ENCODE peak calls at places on chromosomes 11 and 22, in five cellular contexts. T is tibial nerve, Y is adrenal gland, X is body of pancreas, Q is HepG2. K is an unnamed sample.

GRCh38 chr11:43921561-43922294 is 20.7 kb upstream of the C11orf96 start:
- DNase-seq in T (no peak), Y (no peak), X (no peak), Q (no peak), K (no peak)

GRCh38 chr22:45817705-45818104 is 146.1 kb downstream of the ATXN10 start:
- DNase-seq in T (no peak), Y (no peak), X (no peak), Q (no peak), K (no peak)

GRCh38 chr11:58358969-58359368 is at the start of gene OR5B17:
- DNase-seq in T (no peak), Y (no peak), X (no peak), Q (no peak), K (no peak)

GRCh38 chr11:119533462-119533861 is 110.5 kb upstream of the THY1 start:
- DNase-seq in T (no peak), Y (no peak), X (no peak), Q (no peak), K (no peak)

GRCh38 chr11:115548878-115549528 is 44.8 kb upstream of the CADM1 start:
- DNase-seq in T (no peak), Y (no peak), X (peak; percentile 47), Q (peak; percentile 95), K (no peak)

GRCh38 chr11:28083118-28083517 is 24.8 kb downstream of the KIF18A start:
- DNase-seq in T (no peak), Y (no peak), X (no peak), Q (no peak), K (no peak)

GRCh38 chr11:65498977-65499712 is at the start of gene MALAT1:
- DNase-seq in T (peak; percentile 91), Y (peak; percentile 92), X (peak; percentile 94), Q (peak; percentile 88), K (peak; percentile 96)

GRCh38 chr11:848988-849824 is 6.6 kb downstream of the TSPAN4 start:
- DNase-seq in T (no peak), Y (no peak), X (no peak), Q (no peak), K (no peak)

GRCh38 chr22:39952347-39952746 is 7.8 kb upstream of the TMA7B start:
- DNase-seq in T (no peak), Y (no peak), X (no peak), Q (no peak), K (no peak)

GRCh38 chr11:70490208-70490607 is 91.9 kb downstream of the CTTN start:
- DNase-seq in T (no peak), Y (no peak), X (no peak), Q (no peak), K (no peak)

GRCh38 chr11:106271126-106271525 is 193.7 kb downstream of the AASDHPPT start:
- DNase-seq in T (no peak), Y (no peak), X (no peak), Q (no peak), K (no peak)

GRCh38 chr11:94219771-94220170 is 84.6 kb upstream of the IZUMO1R start:
- DNase-seq in T (no peak), Y (no peak), X (no peak), Q (no peak), K (no peak)

GRCh38 chr11:77111277-77111676 is 8.6 kb downstream of the OMP start:
- DNase-seq in T (no peak), Y (no peak), X (no peak), Q (no peak), K (no peak)

GRCh38 chr11:62710001-62710345 is 2.5 kb downstream of the GNG3 start:
- DNase-seq in T (no peak), Y (peak; percentile 31), X (no peak), Q (no peak), K (no peak)

GRCh38 chr11:106077609-106078517 is at the start of gene AASDHPPT:
- DNase-seq in T (peak; percentile 16), Y (peak; percentile 48), X (peak; percentile 58), Q (peak; percentile 46), K (peak; percentile 33)

GRCh38 chr11:65786786-65787636 is at the start of gene OVOL1:
- DNase-seq in T (no peak), Y (no peak), X (peak; percentile 94), Q (no peak), K (no peak)

GRCh38 chr11:250740-251299 is 14.0 kb downstream of the PSMD13 start:
- DNase-seq in T (peak; percentile 52), Y (peak; percentile 32), X (peak; percentile 69), Q (no peak), K (peak; percentile 56)

GRCh38 chr11:115345840-115346239 is 158.4 kb downstream of the CADM1 start:
- DNase-seq in T (no peak), Y (no peak), X (no peak), Q (no peak), K (no peak)

GRCh38 chr22:50530280-50530856 is 556 bp upstream of the TYMP start:
- DNase-seq in T (peak; percentile 55), Y (peak; percentile 79), X (peak; percentile 67), Q (peak; percentile 74), K (no peak)
- TF ChIP-seq POLR2A in T (peak; percentile 5), Y (peak; percentile 17), X (no peak), Q (peak; percentile 36), K (no peak)

GRCh38 chr11:37946155-37946766 is 1348.2 kb upstream of the RAG2 start:
- DNase-seq in T (no peak), Y (peak; percentile 19), X (peak; percentile 54), Q (peak; percentile 18), K (no peak)
- TF ChIP-seq CTCF in T (peak; percentile 46), Y (peak; percentile 68), X (peak; percentile 75), Q (peak; percentile 32), K (no peak)

DNA sequence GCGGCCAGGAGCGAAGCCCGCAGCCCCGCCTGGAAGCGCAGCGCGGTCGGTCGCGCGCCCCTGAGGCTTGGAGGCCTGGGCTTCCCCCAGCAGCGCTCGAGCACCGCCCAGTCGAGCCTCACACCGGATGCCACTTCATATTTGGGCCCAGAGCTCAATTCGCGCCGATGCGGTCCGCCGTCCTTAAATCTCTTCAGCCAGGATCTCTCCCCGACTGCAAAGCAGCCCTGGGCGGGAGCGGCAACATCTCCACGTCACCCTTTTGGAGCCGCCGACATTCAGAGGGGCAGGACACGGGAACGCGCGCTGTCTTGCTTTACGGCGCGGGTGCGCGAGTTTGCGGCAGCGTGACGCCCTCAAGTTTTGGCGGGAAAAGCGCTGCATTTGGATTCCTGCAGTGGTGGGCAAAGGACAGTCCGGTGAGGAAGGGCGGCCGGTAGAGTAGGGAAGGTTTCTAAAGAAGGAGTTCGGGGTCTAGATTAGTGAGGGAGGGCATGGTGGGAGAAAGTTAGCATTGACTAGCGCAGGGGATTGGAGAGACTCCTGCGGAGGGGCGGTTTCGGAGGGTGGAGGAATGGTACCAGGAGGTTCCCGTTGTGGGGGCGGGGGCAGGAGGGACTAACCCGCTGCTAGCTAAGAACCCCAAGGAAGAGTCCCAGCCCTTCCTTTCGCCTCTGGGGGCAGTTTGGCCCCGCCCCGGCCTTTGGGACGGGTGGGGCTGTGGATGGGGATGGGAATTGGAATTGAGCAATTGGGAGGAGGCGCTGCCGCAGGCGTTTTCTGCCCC is 824 bp downstream of the CHEK1 start:
- DNase-seq in T (peak; percentile 68), Y (peak; percentile 87), X (peak; percentile 88), Q (peak; percentile 82), K (peak; percentile 92)
- TF ChIP-seq POLR2A in T (peak; percentile 75), Y (peak; percentile 70), X (peak; percentile 90), Q (peak; percentile 61), K (peak; percentile 57)

DNA sequence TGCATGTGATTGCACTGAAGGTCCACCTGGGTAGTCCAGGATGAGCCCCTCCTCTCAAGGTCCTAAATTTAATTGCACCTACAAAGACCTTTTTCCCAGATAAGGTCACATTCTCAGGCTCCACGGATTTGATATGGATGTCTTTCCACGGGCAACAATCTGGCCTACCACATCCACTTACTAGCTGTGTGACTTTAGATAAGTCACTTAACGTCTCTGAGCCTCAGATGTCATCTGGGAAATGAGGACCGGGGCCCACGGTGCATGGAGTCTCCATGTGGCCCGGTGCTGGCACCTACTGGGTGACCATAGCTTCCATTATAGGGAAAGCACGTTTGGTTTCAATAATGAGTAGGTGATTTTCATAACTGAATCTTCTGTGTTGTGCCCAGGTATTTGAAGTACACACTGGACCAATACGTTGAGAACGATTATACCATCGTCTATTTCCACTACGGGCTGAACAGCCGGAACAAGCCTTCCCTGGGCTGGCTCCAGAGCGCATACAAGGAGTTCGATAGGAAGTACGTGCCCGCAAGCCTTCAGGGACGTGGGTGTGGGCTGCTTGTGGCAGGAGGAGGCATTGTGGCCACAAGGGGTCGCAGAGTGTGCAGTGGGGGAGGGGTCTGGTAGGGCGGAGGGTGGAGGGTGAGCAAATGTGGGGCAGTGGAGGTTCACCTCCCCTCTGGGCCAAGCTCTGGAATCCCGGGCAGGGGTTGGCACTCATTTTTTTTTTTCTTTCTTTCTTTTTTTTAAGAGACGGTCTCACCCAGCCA is 55.7 kb downstream of the ARHGAP8 start:
- DNase-seq in T (no peak), Y (no peak), X (no peak), Q (peak; percentile 15), K (no peak)
- TF ChIP-seq CTCF in T (no peak), Y (no peak), X (no peak), Q (peak; percentile 58), K (no peak)

GRCh38 chr11:121450424-121450823 is 1.7 kb upstream of the SORL1 start:
- DNase-seq in T (no peak), Y (no peak), X (no peak), Q (no peak), K (no peak)
- TF ChIP-seq POLR2A in T (no peak), Y (no peak), X (no peak), Q (no peak), K (no peak)

GRCh38 chr22:26131755-26132154 is 37.5 kb upstream of the SEZ6L start:
- DNase-seq in T (no peak), Y (no peak), X (no peak), Q (no peak), K (no peak)

GRCh38 chr22:26139320-26139719 is 29.9 kb upstream of the SEZ6L start:
- DNase-seq in T (no peak), Y (no peak), X (peak; percentile 71), Q (no peak), K (no peak)

DNA sequence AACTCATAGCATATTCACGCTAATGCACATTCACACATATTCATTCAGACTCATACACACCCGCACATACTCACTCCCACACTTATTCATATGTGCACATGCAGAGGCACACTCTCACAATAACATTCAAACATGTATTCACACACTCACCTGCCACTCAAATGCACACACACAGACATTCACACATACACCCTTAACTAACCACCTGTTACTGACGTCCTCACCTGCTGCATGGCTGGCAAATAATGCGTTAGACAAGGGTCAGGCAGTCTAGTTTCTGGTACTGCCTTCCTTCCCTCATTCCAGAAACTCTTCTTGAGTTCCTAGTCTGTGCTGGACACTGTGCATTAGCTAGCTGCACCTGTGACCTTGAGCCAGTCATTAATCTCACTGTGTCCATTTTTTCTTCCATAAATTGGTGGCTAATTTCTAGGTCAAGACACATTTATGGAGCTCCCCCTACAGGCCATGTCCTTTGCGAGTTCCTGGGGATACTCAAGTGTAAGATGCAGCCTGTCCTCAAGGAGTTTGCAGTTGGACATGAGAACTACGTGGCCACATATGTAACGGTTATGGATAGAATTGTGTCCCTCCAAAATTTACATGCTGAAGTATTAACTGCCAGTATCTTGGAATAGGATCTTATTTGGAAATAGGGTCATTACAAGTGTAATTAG is 34.5 kb upstream of the SEZ6L start:
- DNase-seq in T (no peak), Y (no peak), X (no peak), Q (peak; percentile 3), K (no peak)
- TF ChIP-seq CTCF in T (no peak), Y (no peak), X (no peak), Q (peak; percentile 51), K (no peak)

K was measured in ovary.